ENCODE peak calls at places on chromosomes 13 and 19, in five cellular contexts. P is H9, G is H1, N is neuronal stem cell, X is mesenchymal stem cell. Q is an unnamed sample.

GRCh38 chr19:32287811-32288227 is 57.6 kb upstream of the ZNF507 start:
- DNase-seq in G (peak; percentile 79), P (peak; percentile 84), X (peak; percentile 53), N (peak; percentile 63), Q (peak; percentile 75)

GRCh38 chr19:6045108-6045507 is 65.2 kb downstream of the RFX2 start:
- DNase-seq in G (no peak), N (no peak), X (no peak), P (no peak), Q (no peak)

GRCh38 chr19:30036154-30037129 is 94.4 kb downstream of the URI1 start:
- DNase-seq in P (no peak), G (no peak), X (peak; percentile 3), N (no peak), Q (peak; percentile 47)

GRCh38 chr13:30968734-30969335 is 36.4 kb downstream of the TEX26 start:
- DNase-seq in X (peak; percentile 64), P (no peak), N (no peak), G (no peak), Q (no peak)

GRCh38 chr13:32861304-32861703 is 154.9 kb upstream of the KL start:
- DNase-seq in P (no peak), G (no peak), N (no peak), X (no peak), Q (no peak)

GRCh38 chr13:96822900-96823299 is 171.4 kb downstream of the OXGR1 start:
- DNase-seq in N (no peak), P (peak; percentile 65), G (no peak), X (peak; percentile 9), Q (peak; percentile 55)

GRCh38 chr13:49859568-49859967 is 67.1 kb upstream of the KPNA3 start:
- DNase-seq in G (no peak), N (no peak), X (peak; percentile 88), P (no peak), Q (peak; percentile 87)

GRCh38 chr13:39641645-39642044 is 13.8 kb upstream of the COG6 start:
- DNase-seq in P (no peak), G (no peak), N (no peak), X (no peak), Q (no peak)

GRCh38 chr19:49957262-49957915 is 3.6 kb downstream of the SIGLEC11 start:
- DNase-seq in G (no peak), N (no peak), P (no peak), X (no peak), Q (no peak)

GRCh38 chr19:42316223-42317211 is 3.4 kb downstream of the TMEM145 start:
- DNase-seq in N (no peak), X (no peak), G (no peak), P (no peak), Q (no peak)

GRCh38 chr19:23406716-23407115 is 11.4 kb upstream of the ZNF91 start:
- DNase-seq in X (no peak), N (no peak), G (no peak), P (no peak), Q (no peak)

GRCh38 chr19:45607071-45608029 is 5.3 kb upstream of the GPR4 start:
- DNase-seq in X (peak; percentile 82), N (peak; percentile 71), G (peak; percentile 97), P (peak; percentile 90), Q (peak; percentile 64)

GRCh38 chr13:99484405-99484981 is 16.8 kb upstream of the TM9SF2 start:
- DNase-seq in X (peak; percentile 96), P (no peak), G (no peak), N (no peak), Q (no peak)

GRCh38 chr19:28245937-28246336 is 967.0 kb downstream of the UQCRFS1 start:
- DNase-seq in N (no peak), G (no peak), P (no peak), X (no peak), Q (no peak)
- H2BK12ac ChIP-seq in N (no peak overlapping the region), G (no peak overlapping the region), P (no peak overlapping the region), X (no peak overlapping the region), Q (no peak overlapping the region)

DNA sequence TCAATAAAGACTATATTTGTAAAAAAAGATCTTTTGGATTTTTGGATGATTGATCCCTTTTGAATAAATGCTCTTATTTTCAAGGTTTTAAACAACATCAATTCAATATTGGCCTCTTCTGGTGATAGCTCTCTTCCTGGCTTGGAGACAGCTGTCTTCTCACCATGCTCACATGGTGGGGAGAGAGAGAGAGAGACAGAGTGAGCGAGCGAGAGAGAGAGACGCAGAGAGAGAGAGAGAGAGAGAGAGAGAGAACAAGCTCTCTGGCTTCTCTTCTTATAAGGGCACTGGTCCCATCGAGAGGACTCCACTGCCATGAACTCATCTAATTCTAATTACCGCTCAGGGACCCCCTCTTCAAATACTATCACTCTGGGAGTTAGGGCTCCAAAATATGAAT is 32.1 kb upstream of the FARP1 start:
- DNase-seq in G (no peak), P (no peak), N (no peak), X (no peak), Q (no peak)
- H2BK12ac ChIP-seq in G (no peak overlapping the region), P (no peak overlapping the region), N (no peak overlapping the region), X (no peak overlapping the region), Q (no peak overlapping the region)

DNA sequence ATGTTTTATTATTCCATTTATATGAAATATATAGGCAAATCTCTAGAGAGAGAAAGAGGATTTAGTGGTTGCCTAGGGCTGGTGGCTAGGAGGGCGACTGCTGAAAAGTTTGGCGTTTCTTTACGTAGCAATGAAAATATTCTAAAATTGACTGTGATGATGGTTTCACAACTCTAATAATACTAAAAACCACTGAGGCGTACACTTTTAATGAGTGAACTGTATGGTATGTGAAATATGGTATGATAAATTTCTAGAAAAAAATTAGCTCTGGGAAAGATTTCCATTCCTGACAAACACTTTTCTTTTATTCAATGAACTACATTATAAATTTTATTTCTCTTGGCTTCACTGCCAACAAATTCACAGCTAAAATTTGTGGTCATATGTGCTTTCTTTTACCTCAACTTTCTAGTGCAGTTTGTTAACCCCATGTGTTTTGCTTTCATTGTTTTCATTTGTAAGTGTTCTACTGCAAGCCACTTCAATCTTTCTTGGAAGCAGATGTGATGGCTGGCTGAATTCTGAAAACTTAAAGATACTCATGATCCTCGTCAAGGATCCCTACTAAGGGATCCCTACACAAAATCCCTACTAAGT is 11.1 kb downstream of the ZC3H13 start:
- DNase-seq in N (no peak), G (no peak), P (no peak), X (no peak), Q (peak; percentile 85)
- H2BK12ac ChIP-seq in N (no peak overlapping the region), G (no peak overlapping the region), P (no peak overlapping the region), X (no peak overlapping the region), Q (no peak overlapping the region)

GRCh38 chr19:18966304-18966703 is 25.3 kb upstream of the HOMER3 start:
- DNase-seq in P (peak; percentile 44), X (no peak), G (no peak), N (no peak), Q (no peak)
- H2BK12ac ChIP-seq in P (no peak overlapping the region), X (no peak overlapping the region), G (no peak overlapping the region), N (no peak overlapping the region), Q (no peak overlapping the region)

GRCh38 chr13:26590951-26591350 is 33.5 kb downstream of the WASF3 start:
- DNase-seq in X (no peak), G (no peak), P (no peak), N (no peak), Q (no peak)
- H2BK12ac ChIP-seq in X (no peak overlapping the region), G (no peak overlapping the region), P (no peak overlapping the region), N (no peak overlapping the region), Q (no peak overlapping the region)